ENCODE peak calls at places on chromosomes 3 and 15, in four cellular contexts. T is Panc1, H is A673, X is fibroblast of lung. G is an unnamed sample.
A peak's percentile ranks its signal among the peaks of the same experiment; 100 is the strongest.

GRCh38 chr3:58082047-58082446 is 73.8 kb downstream of the FLNB start:
- DNase-seq in X (peak; percentile 89), H (no peak), T (no peak), G (no peak)

GRCh38 chr15:86165263-86166204 is 85.9 kb downstream of the AGBL1 start:
- DNase-seq in H (no peak), X (peak; percentile 83), T (no peak), G (no peak)

GRCh38 chr3:71536376-71536965 is 47.1 kb downstream of the FOXP1 start:
- DNase-seq in H (no peak), T (no peak), X (peak; percentile 94), G (no peak)

GRCh38 chr15:25437751-25438600 is 848 bp downstream of the UBE3A start:
- DNase-seq in T (no peak), H (peak; percentile 76), X (peak; percentile 41), G (no peak)

GRCh38 chr3:150020527-150020926 is 49.8 kb upstream of the PFN2 start:
- DNase-seq in T (no peak), H (no peak), X (peak; percentile 75), G (no peak)

GRCh38 chr15:76335851-76336253 is 721 bp upstream of the ISL2 start:
- DNase-seq in X (no peak), T (no peak), H (no peak), G (no peak)

GRCh38 chr3:170278632-170279031 is 56.4 kb downstream of the PRKCI start:
- DNase-seq in X (no peak), H (no peak), T (no peak), G (no peak)

GRCh38 chr15:30670056-30670455 is 44.1 kb downstream of the ARHGAP11B start:
- DNase-seq in T (no peak), X (no peak), H (no peak), G (no peak)

GRCh38 chr3:138188013-138188352 is 882 bp downstream of the ARMC8 start:
- DNase-seq in T (no peak), X (peak; percentile 64), H (no peak), G (no peak)

GRCh38 chr3:107063351-107063750 is 313.9 kb upstream of the CCDC54 start:
- DNase-seq in H (peak; percentile 44), X (peak; percentile 77), T (no peak), G (no peak)

GRCh38 chr3:13111874-13112520 is 38.8 kb upstream of the IQSEC1 start:
- DNase-seq in H (no peak), X (no peak), T (no peak), G (no peak)

GRCh38 chr3:36734742-36735141 is 29.6 kb downstream of the DCLK3 start:
- DNase-seq in X (no peak), T (no peak), H (no peak), G (no peak)

GRCh38 chr15:80523746-80524145 is 119.6 kb downstream of the ARNT2 start:
- DNase-seq in X (peak; percentile 90), H (no peak), T (no peak), G (no peak)

GRCh38 chr3:77468408-77469045 is 428.6 kb downstream of the ROBO2 start:
- DNase-seq in T (no peak), X (no peak), H (peak; percentile 89), G (no peak)

GRCh38 chr15:42285042-42285441 is 11.8 kb upstream of the TMEM87A start:
- DNase-seq in H (no peak), X (no peak), T (no peak), G (no peak)

GRCh38 chr15:77901921-77902750 is 175.4 kb downstream of the TBC1D2B start:
- DNase-seq in X (no peak), T (no peak), H (no peak), G (no peak)

GRCh38 chr3:194879991-194880939 is 194.6 kb downstream of the FAM43A start:
- DNase-seq in X (peak; percentile 70), H (peak; percentile 86), T (no peak), G (no peak)

GRCh38 chr3:197042539-197042938 is 12.9 kb upstream of the MELTF start:
- DNase-seq in T (no peak), X (no peak), H (no peak), G (no peak)

GRCh38 chr3:172341482-172342059 is 106.7 kb downstream of the GHSR start:
- DNase-seq in H (peak; percentile 75), X (peak; percentile 57), T (peak; percentile 33), G (peak; percentile 7)

GRCh38 chr3:183518446-183519185 is 36.9 kb downstream of the KLHL6 start:
- DNase-seq in T (no peak), H (no peak), X (no peak), G (no peak)

GRCh38 chr15:69666921-69667811 is 214.5 kb downstream of the RPLP1 start:
- DNase-seq in T (no peak), H (no peak), X (no peak), G (no peak)

GRCh38 chr15:37820380-37821128 is 113.9 kb upstream of the TMCO5A start:
- DNase-seq in T (no peak), H (no peak), X (no peak), G (no peak)

GRCh38 chr3:185914911-185915629 is 22.7 kb downstream of the TRA2B start:
- DNase-seq in X (no peak), T (no peak), H (no peak), G (no peak)

GRCh38 chr15:35309886-35310285 is 224.8 kb upstream of the NANOGP8 start:
- DNase-seq in H (no peak), X (peak; percentile 75), T (no peak), G (no peak)

GRCh38 chr3:131561511-131561910 is 58.7 kb upstream of the MRPL3 start:
- DNase-seq in X (peak; percentile 71), H (peak; percentile 79), T (no peak), G (no peak)

GRCh38 chr3:10505050-10505790 is at the start of gene ATP2B2:
- DNase-seq in H (peak; percentile 27), X (peak; percentile 9), T (no peak), G (no peak)

GRCh38 chr15:77002954-77003912 is 8.3 kb downstream of the PSTPIP1 start:
- DNase-seq in X (no peak), T (no peak), H (no peak), G (no peak)

GRCh38 chr3:127056281-127056680 is 73.4 kb downstream of the PLXNA1 start:
- DNase-seq in X (no peak), H (no peak), T (no peak), G (no peak)

GRCh38 chr3:117018622-117019021 is 309.0 kb downstream of the TUSC7 start:
- DNase-seq in T (no peak), H (no peak), X (no peak), G (no peak)

GRCh38 chr3:10421996-10422395 is 83.4 kb downstream of the ATP2B2 start:
- DNase-seq in H (no peak), X (no peak), T (no peak), G (no peak)

GRCh38 chr15:90986790-90987507 is 7.4 kb downstream of the PRC1 start:
- DNase-seq in H (no peak), T (no peak), X (no peak), G (no peak)

GRCh38 chr3:48180021-48180420 is 8.2 kb downstream of the CDC25A start:
- DNase-seq in X (no peak), H (no peak), T (no peak), G (no peak)

GRCh38 chr15:74838746-74839525 is 4.0 kb downstream of the ULK3 start:
- DNase-seq in X (no peak), T (no peak), H (no peak), G (no peak)

GRCh38 chr15:74838117-74838516 is 4.8 kb downstream of the ULK3 start:
- DNase-seq in X (no peak), T (no peak), H (no peak), G (no peak)

GRCh38 chr15:74835312-74835823 is 7.6 kb downstream of the ULK3 start:
- DNase-seq in X (peak; percentile 23), T (no peak), H (peak; percentile 77), G (peak; percentile 66)

GRCh38 chr15:74837482-74837881 is 5.5 kb downstream of the ULK3 start:
- DNase-seq in T (no peak), X (no peak), H (no peak), G (no peak)

GRCh38 chr15:74836846-74837245 is 6.1 kb downstream of the ULK3 start:
- DNase-seq in H (no peak), X (no peak), T (no peak), G (no peak)
- H3K4me1 ChIP-seq in H (no peaks in the 10 kb centered on the region), X (no peaks in the 10 kb centered on the region), T (peaks cover 8% of the 10 kb centered on the region), G (peaks cover 4% of the 10 kb centered on the region)

DNA sequence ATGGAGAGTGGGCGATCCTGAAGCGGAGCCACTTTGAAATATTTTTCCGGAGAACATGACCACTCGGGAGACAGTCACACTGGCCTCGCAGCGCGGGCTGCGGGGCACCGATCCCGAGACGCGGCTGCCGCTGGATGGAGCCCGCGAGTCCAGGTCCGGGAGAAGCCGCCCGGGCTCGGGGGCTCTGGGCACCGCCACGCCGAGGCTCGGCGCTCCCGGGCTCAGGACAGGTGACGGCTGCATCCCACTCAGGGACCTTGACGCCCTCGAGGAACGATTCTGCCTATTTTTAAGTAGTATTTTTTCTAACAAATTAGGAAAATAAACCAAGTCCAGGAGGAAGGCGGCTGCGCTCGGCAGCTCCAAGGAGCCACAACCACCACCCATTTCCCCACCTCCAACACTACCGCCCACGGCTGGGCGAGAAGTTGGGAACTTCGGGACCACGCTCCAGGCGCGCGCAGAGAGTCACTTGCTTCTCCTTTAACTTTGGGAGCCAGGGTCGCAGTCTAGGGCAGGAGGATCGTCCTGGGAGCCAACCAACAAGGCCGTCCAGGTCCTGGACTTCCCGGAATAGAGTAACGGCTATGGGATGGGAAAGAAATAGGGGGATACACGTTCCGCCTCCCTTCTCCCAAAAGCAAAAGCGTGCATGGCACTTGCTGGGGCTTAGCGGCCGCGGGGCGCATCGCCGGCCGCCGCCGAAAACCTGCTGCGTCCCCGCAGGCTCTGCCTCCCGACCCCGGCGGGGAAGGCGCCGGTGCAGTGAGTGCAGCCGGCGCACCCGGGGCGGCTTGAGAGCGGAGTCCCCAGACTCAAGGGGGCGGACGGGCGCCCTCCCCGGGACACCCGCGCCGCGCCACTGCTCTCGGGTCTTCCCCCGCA is 897 bp downstream of the MEGF11 start:
- DNase-seq in H (peak; percentile 67), X (peak; percentile 46), T (no peak), G (no peak)
- H3K27me3 ChIP-seq in H (peaks cover 94% of the 10 kb centered on the region), X (peaks cover 75% of the 10 kb centered on the region), T (peaks cover 26% of the 10 kb centered on the region), G (peaks cover 41% of the 10 kb centered on the region)

GRCh38 chr15:29539736-29540135 is 270.1 kb upstream of the NSMCE3 start:
- DNase-seq in X (no peak), T (no peak), H (no peak), G (no peak)

GRCh38 chr15:29541309-29541708 is 271.7 kb upstream of the NSMCE3 start:
- DNase-seq in T (no peak), H (no peak), X (no peak), G (no peak)

GRCh38 chr15:29535952-29536351 is 266.3 kb upstream of the NSMCE3 start:
- DNase-seq in T (no peak), X (no peak), H (no peak), G (no peak)

GRCh38 chr15:29540479-29540878 is 270.9 kb upstream of the NSMCE3 start:
- DNase-seq in X (no peak), H (no peak), T (no peak), G (no peak)

DNA sequence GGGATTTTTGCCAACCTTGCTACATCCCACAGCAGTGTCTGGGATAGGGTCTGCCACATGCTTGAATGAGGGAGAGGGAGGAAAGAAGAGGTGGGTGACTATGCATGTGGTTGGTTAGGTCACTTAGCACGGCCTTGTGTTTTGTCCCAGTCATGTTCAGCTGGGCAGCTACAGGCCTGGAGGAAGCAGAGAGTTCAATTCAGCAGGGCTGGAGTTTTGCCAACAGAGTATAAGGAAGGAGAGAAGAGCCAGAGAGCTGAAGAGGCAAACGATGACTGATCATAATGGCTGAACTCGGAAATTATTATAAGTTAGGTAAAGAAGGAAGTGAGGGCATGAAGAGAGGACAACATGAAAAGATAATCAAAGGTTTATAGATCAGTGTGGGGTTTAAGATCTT is 268.5 kb upstream of the NSMCE3 start:
- DNase-seq in X (no peak), T (no peak), H (no peak), G (no peak)
- H3K27ac ChIP-seq in X (no peak overlapping the region), T (no peak overlapping the region), H (no peak overlapping the region), G (no peak overlapping the region)

GRCh38 chr3:52092291-52092660 is 35.9 kb upstream of the DUSP7 start:
- DNase-seq in T (no peak), X (no peak), H (no peak), G (no peak)
- H3K4me1 ChIP-seq in T (no peaks in the 10 kb centered on the region), X (peaks cover 49% of the 10 kb centered on the region), H (no peaks in the 10 kb centered on the region), G (no peaks in the 10 kb centered on the region)

G was measured in iPS DF 6.9.